ENCODE peak calls at places on chromosomes 2 and 18, in six cellular contexts. Z is PC-3, B is fibroblast of lung, C is astrocyte, H is neural progenitor cell, E is mammary epithelial cell. O is an unnamed sample. For H4K20me1 and H3K9me3, the result is how much of the 10 kb centered on the place peaks cover.

GRCh38 chr2:98460573-98461560 is 16.2 kb downstream of the INPP4A start:
- DNase-seq in C (no peak), B (no peak), E (no peak), Z (no peak), H (no peak), O (no peak)

GRCh38 chr18:9700261-9700796 is 7.8 kb upstream of the RAB31 start:
- DNase-seq in H (no peak), C (peak), B (peak), Z (no peak), E (no peak), O (no peak)

GRCh38 chr2:104378853-104379374 is 475.0 kb upstream of the POU3F3 start:
- DNase-seq in Z (no peak), C (peak), B (peak), E (no peak), H (peak), O (peak)

GRCh38 chr2:233977296-233977837 is 60.2 kb downstream of the TRPM8 start:
- DNase-seq in H (peak), B (no peak), C (no peak), E (no peak), Z (no peak), O (no peak)

GRCh38 chr18:45719106-45719505 is 4.9 kb upstream of the SLC14A1 start:
- DNase-seq in E (no peak), B (peak), H (no peak), C (peak), Z (no peak), O (peak)

GRCh38 chr2:33104726-33105125 is 158.0 kb downstream of the LTBP1 start:
- DNase-seq in H (no peak), C (peak), B (peak), E (peak), Z (peak), O (peak)

GRCh38 chr2:38560092-38560491 is 42.6 kb downstream of the HNRNPLL start:
- DNase-seq in Z (no peak), B (no peak), C (no peak), E (no peak), H (no peak), O (no peak)

GRCh38 chr2:240234503-240234951 is 94.1 kb upstream of the OTOS start:
- DNase-seq in H (no peak), Z (no peak), E (peak), C (no peak), B (no peak), O (no peak)

GRCh38 chr2:219769044-219770030 is 141.9 kb downstream of the SLC4A3 start:
- DNase-seq in H (no peak), C (peak), E (peak), Z (peak), B (peak), O (peak)

GRCh38 chr18:48550101-48550729 is 11.4 kb downstream of the CTIF start:
- DNase-seq in E (no peak), C (no peak), B (no peak), Z (no peak), H (no peak), O (no peak)

GRCh38 chr18:48548921-48549320 is 10.1 kb downstream of the CTIF start:
- DNase-seq in Z (no peak), H (no peak), B (no peak), C (no peak), E (no peak), O (no peak)

GRCh38 chr18:48553236-48553635 is 14.4 kb downstream of the CTIF start:
- DNase-seq in C (no peak), Z (no peak), B (no peak), H (no peak), E (peak), O (no peak)

GRCh38 chr18:48552130-48552529 is 13.3 kb downstream of the CTIF start:
- DNase-seq in C (no peak), B (no peak), H (no peak), E (no peak), Z (no peak), O (no peak)

DNA sequence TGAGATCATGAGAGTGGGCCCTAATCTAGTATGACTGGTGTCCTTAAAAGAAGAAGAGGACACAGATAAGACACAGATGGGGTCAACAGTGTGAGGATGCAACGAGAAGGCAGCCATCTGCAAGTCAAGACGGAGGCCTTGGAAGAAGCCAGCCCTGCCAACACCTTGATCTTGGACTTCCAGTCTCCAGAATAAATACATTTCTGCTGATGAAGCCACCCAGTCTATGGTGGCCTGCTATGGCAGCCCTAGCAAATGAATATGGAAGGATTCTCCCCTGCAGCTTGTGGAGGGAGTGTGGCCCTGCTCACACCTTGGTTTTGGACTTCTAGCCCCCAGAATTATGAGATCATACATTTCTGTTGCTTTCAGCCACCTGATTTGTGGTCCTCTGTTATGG is 12.3 kb downstream of the CTIF start:
- DNase-seq in H (no peak), Z (no peak), C (no peak), E (no peak), B (no peak), O (no peak)
- H4K20me1 ChIP-seq in H (under half), Z (under half), C (half or more), E (under half), B (under half), O (under half)

DNA sequence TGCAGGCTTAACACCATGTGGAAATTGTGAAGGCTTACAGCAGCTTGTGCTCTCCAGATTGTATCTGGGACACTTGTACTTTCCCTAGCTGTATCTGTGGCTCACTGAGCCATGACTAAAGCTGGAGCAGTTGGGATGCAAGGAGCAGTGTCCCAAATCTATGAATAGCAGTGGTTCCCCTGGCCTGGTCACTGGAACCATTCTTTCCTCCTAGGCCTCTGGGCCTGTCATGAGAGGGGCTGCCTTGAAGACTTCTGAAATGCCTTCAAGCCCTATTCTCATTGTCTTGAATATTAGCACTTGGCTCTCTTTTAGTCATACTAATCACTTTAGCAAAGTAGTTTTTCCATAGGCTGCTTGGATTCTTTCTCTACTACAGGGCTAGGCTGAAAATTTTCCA is 186.8 kb upstream of the LRATD1 start:
- DNase-seq in H (no peak), E (no peak), C (no peak), Z (no peak), B (no peak), O (no peak)
- H3K9me3 ChIP-seq in H (under half), E (under half), C (under half), Z (under half), B (under half), O (under half)

GRCh38 chr18:35616074-35616473 is 34.5 kb downstream of the GALNT1 start:
- DNase-seq in E (peak), B (no peak), H (no peak), C (no peak), Z (no peak), O (no peak)
- H4K20me1 ChIP-seq in E (under half), B (under half), H (under half), C (under half), Z (under half), O (under half)

GRCh38 chr2:52340185-52340584 is 1308.3 kb upstream of the NRXN1 start:
- DNase-seq in H (peak), Z (no peak), C (peak), B (peak), E (no peak), O (no peak)
- H3K9me3 ChIP-seq in H (under half), Z (under half), C (under half), B (under half), E (under half), O (under half)

GRCh38 chr2:148721520-148721931 is 77.0 kb downstream of the EPC2 start:
- DNase-seq in E (no peak), B (no peak), H (no peak), Z (no peak), C (no peak), O (peak)

GRCh38 chr2:148719195-148719749 is 74.7 kb downstream of the EPC2 start:
- DNase-seq in E (no peak), H (no peak), B (no peak), Z (no peak), C (no peak), O (no peak)

GRCh38 chr2:148720501-148720998 is 76.0 kb downstream of the EPC2 start:
- DNase-seq in C (no peak), Z (no peak), E (no peak), B (no peak), H (no peak), O (peak)

GRCh38 chr2:148718039-148718438 is 73.5 kb downstream of the EPC2 start:
- DNase-seq in B (no peak), E (no peak), H (no peak), C (no peak), Z (no peak), O (no peak)

DNA sequence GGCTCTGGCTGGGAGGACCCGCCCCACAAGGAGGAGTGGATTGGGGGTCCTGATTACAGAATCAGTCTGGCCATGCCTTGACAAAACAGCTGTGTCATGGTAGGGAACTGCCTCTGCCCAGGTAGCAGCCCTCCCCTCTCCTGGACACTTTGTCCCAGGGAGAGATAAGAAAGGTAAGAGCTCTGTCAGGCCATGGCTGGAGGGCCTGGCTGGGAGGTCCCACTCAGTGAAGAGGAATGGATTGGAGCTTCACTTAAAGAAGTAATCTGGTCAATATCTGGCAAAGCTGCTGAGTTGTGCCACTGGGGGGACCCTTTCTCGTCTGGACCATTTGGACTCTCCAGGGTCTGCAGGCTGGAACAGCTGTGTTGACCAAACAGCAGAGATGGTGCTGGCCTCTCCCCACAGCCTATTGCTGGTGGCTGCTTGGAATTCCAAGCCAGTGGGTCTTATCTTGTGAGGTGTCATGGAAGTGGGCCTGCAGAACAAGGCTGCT is 75.4 kb downstream of the EPC2 start:
- DNase-seq in Z (no peak), E (no peak), H (no peak), C (no peak), B (no peak), O (no peak)
- H4K20me1 ChIP-seq in Z (under half), E (under half), H (under half), C (half or more), B (under half), O (under half)

GRCh38 chr2:36477315-36477714 is 120.7 kb downstream of the FEZ2 start:
- DNase-seq in B (no peak), Z (no peak), C (no peak), E (no peak), H (no peak), O (no peak)

GRCh38 chr2:36478999-36479398 is 119.0 kb downstream of the FEZ2 start:
- DNase-seq in H (no peak), C (no peak), E (no peak), B (no peak), Z (no peak), O (no peak)

GRCh38 chr2:36478332-36478738 is 119.6 kb downstream of the FEZ2 start:
- DNase-seq in C (peak), Z (peak), B (peak), H (no peak), E (peak), O (peak)

GRCh38 chr2:36476411-36476810 is 120.8 kb downstream of the CRIM1 start:
- DNase-seq in H (no peak), C (no peak), Z (peak), E (no peak), B (no peak), O (no peak)

GRCh38 chr2:36477744-36478143 is 120.2 kb downstream of the FEZ2 start:
- DNase-seq in H (no peak), E (no peak), B (no peak), C (no peak), Z (no peak), O (no peak)
- H3K9me3 ChIP-seq in H (under half), E (under half), B (under half), C (under half), Z (under half), O (under half)

GRCh38 chr2:235501663-235502009 is 7.8 kb downstream of the AGAP1 start:
- DNase-seq in Z (no peak), C (no peak), E (no peak), B (no peak), H (peak), O (no peak)

GRCh38 chr2:235500110-235500760 is 6.4 kb downstream of the AGAP1 start:
- DNase-seq in H (no peak), E (no peak), Z (no peak), C (no peak), B (no peak), O (no peak)

GRCh38 chr2:235499306-235499812 is 5.5 kb downstream of the AGAP1 start:
- DNase-seq in E (no peak), B (no peak), H (no peak), Z (no peak), C (no peak), O (no peak)

GRCh38 chr2:235498556-235499305 is 4.9 kb downstream of the AGAP1 start:
- DNase-seq in Z (peak), E (no peak), C (peak), B (peak), H (peak), O (no peak)

GRCh38 chr2:235500761-235501662 is 7.2 kb downstream of the AGAP1 start:
- DNase-seq in Z (peak), E (peak), B (peak), H (peak), C (peak), O (peak)
- H4K20me1 ChIP-seq in Z (half or more), E (under half), B (under half), H (half or more), C (half or more), O (under half)

GRCh38 chr2:74130211-74130995 is 17.3 kb downstream of the BOLA3 start:
- DNase-seq in C (no peak), B (peak), Z (peak), H (no peak), E (peak), O (no peak)
- H3K9me3 ChIP-seq in C (under half), B (under half), Z (under half), H (under half), E (under half), O (under half)